ENCODE peak calls at places on chromosomes 4 and X, in ten cellular contexts. R is CD4-positive, alpha-beta memory T cell; T is lower lobe of right lung; C is breast epithelium; E is activated CD4-positive, alpha-beta T cell treated with anti-CD3 and anti-CD28 coated beads, Interleukin-2, amount 50 U/mL, for 48 hours; X is stimulated activated CD4-positive, alpha-beta T cell treated with anti-CD3 and anti-CD28 coated beads, Interleukin-4, amount 100 ng/mL, for 48 hours; F is activated naive CD8-positive, alpha-beta T cell treated with anti-CD3 and anti-CD28 coated beads, Interleukin-2, amount 50 U/mL, for 24 hours; S is stimulated activated naive CD8-positive, alpha-beta T cell treated with anti-CD3 and anti-CD28 coated beads, Interleukin-15, Interleukin-2, amounts not matched to agents 100 U/mL and 50 U/mL, for 24 hours; I is GM23248; A is CD8-positive, alpha-beta T cell. U is an unnamed sample.

GRCh38 chrX:10939384-10939783 is 171.7 kb upstream of the HCCS start:
- DNase-seq in T (no peak), E (no peak), X (no peak), F (no peak), R (no peak), A (no peak), I (no peak), S (no peak), C (no peak), U (no peak)

GRCh38 chrX:31546130-31546529 is 474.3 kb upstream of the FTHL17 start:
- DNase-seq in F (no peak), C (no peak), E (no peak), S (no peak), I (peak), A (no peak), X (no peak), R (no peak), T (no peak), U (no peak)

GRCh38 chr4:120995611-120996010 is 73.1 kb upstream of the PRDM5 start:
- DNase-seq in A (no peak), T (no peak), E (no peak), I (peak), R (no peak), F (no peak), C (no peak), S (no peak), X (no peak), U (no peak)

GRCh38 chrX:11864171-11864570 is 106.1 kb downstream of the MSL3 start:
- DNase-seq in X (no peak), E (no peak), C (no peak), F (no peak), S (no peak), T (no peak), A (no peak), I (no peak), R (no peak), U (no peak)

GRCh38 chr4:158656439-158656838 is 15.2 kb downstream of the C4orf46 start:
- DNase-seq in R (no peak), T (no peak), I (no peak), X (no peak), F (no peak), A (no peak), E (no peak), C (no peak), S (no peak), U (peak)

GRCh38 chr4:183012862-183013855 is 85.9 kb upstream of the WWC2 start:
- DNase-seq in S (no peak), T (no peak), X (no peak), C (no peak), I (peak), A (no peak), R (no peak), F (no peak), E (no peak), U (no peak)

GRCh38 chrX:35351212-35351611 is 408.6 kb downstream of the FAM47B start:
- DNase-seq in F (no peak), X (no peak), C (no peak), I (no peak), E (no peak), A (no peak), R (no peak), T (no peak), S (no peak), U (no peak)

GRCh38 chr4:108426493-108426892 is 193.9 kb upstream of the RPL34 start:
- DNase-seq in E (no peak), A (no peak), C (no peak), S (no peak), X (no peak), I (peak), R (no peak), T (no peak), F (no peak), U (no peak)

GRCh38 chr4:126405369-126405982 is 1090.7 kb downstream of the FAT4 start:
- DNase-seq in T (no peak), A (no peak), S (no peak), C (no peak), R (no peak), F (no peak), E (no peak), I (peak), X (no peak), U (peak)

GRCh38 chr4:87904627-87905026 is 70.9 kb upstream of the SPP1 start:
- DNase-seq in F (no peak), X (no peak), T (no peak), R (no peak), E (no peak), I (no peak), C (no peak), S (no peak), A (no peak), U (no peak)

GRCh38 chrX:129980540-129981206 is 1.8 kb upstream of the BCORL1 start:
- DNase-seq in C (no peak), X (no peak), A (no peak), I (peak), S (peak), T (peak), E (peak), F (peak), R (peak), U (peak)

GRCh38 chr4:98516441-98517323 is 141.7 kb downstream of the TSPAN5 start:
- DNase-seq in E (no peak), C (no peak), X (no peak), S (no peak), T (no peak), R (no peak), I (peak), F (no peak), A (no peak), U (no peak)

GRCh38 chr4:113447061-113447460 is 314.5 kb downstream of the CAMK2D start:
- DNase-seq in A (no peak), E (no peak), F (no peak), S (no peak), I (peak), R (no peak), X (no peak), T (no peak), C (no peak), U (no peak)

GRCh38 chrX:11215191-11215921 is 77.9 kb upstream of the AMELX start:
- DNase-seq in E (no peak), R (no peak), A (no peak), T (no peak), S (no peak), X (no peak), F (no peak), I (no peak), C (no peak), U (peak)

GRCh38 chrX:65035451-65035779 is 59.2 kb upstream of the ZC4H2 start:
- DNase-seq in A (no peak), E (no peak), C (no peak), T (no peak), X (no peak), I (peak), R (no peak), F (no peak), S (no peak), U (peak)

GRCh38 chrX:16171039-16171438 is 3.8 kb downstream of the MAGEB17 start:
- DNase-seq in T (no peak), C (no peak), R (no peak), F (no peak), X (no peak), S (no peak), E (no peak), A (no peak), I (no peak), U (no peak)

GRCh38 chr4:126915999-126916625 is 716.6 kb upstream of the INTU start:
- DNase-seq in S (no peak), R (no peak), A (no peak), I (peak), E (no peak), T (no peak), C (no peak), X (no peak), F (no peak), U (no peak)

GRCh38 chr4:3440979-3441500 is 728 bp upstream of the HGFAC start:
- DNase-seq in R (no peak), F (no peak), E (no peak), X (no peak), A (no peak), S (no peak), T (no peak), I (peak), C (no peak), U (no peak)

GRCh38 chr4:45102716-45103115 is 376.4 kb upstream of the GNPDA2 start:
- DNase-seq in E (no peak), I (no peak), X (no peak), T (no peak), S (no peak), R (no peak), A (no peak), F (no peak), C (no peak), U (no peak)

GRCh38 chrX:22325091-22325490 is 52.4 kb downstream of the CBLL2 start:
- DNase-seq in R (no peak), F (no peak), A (no peak), E (no peak), X (no peak), C (no peak), I (peak), T (no peak), S (no peak), U (no peak)

GRCh38 chr4:117134386-117134785 is 49.0 kb upstream of the TRAM1L1 start:
- DNase-seq in F (no peak), X (no peak), A (no peak), T (no peak), S (no peak), R (no peak), C (no peak), E (no peak), I (peak), U (peak)

GRCh38 chrX:12949927-12950656 is 24.8 kb upstream of the TMSB4X start:
- DNase-seq in X (peak), S (peak), R (peak), I (peak), E (peak), F (peak), T (peak), C (peak), A (peak), U (no peak)

GRCh38 chr4:120034913-120035312 is 31.7 kb downstream of the MAD2L1 start:
- DNase-seq in I (no peak), T (no peak), X (no peak), F (no peak), C (no peak), E (no peak), R (no peak), A (no peak), S (no peak), U (no peak)

GRCh38 chr4:40409835-40410234 is 74.7 kb downstream of the CHRNA9 start:
- DNase-seq in T (no peak), S (no peak), I (peak), C (no peak), E (no peak), R (no peak), F (no peak), A (no peak), X (no peak), U (no peak)

GRCh38 chr4:17218801-17219200 is 293.1 kb downstream of the QDPR start:
- DNase-seq in R (no peak), F (no peak), S (no peak), E (no peak), A (no peak), I (no peak), X (no peak), C (no peak), T (no peak), U (no peak)

GRCh38 chr4:95190751-95191436 is 357.9 kb downstream of the UNC5C start:
- DNase-seq in X (no peak), S (no peak), T (no peak), F (no peak), A (no peak), C (no peak), R (no peak), E (no peak), I (no peak), U (peak)

GRCh38 chr4:66863481-66863880 is 681.8 kb downstream of the CENPC start:
- DNase-seq in X (no peak), S (no peak), T (no peak), E (no peak), F (no peak), C (no peak), A (no peak), R (no peak), I (no peak), U (no peak)

GRCh38 chr4:8708401-8709021 is 115.9 kb downstream of the CPZ start:
- DNase-seq in E (no peak), I (no peak), R (no peak), S (no peak), C (peak), X (no peak), F (no peak), T (peak), A (no peak), U (no peak)

GRCh38 chr4:148067307-148067916 is 335.5 kb downstream of the ARHGAP10 start:
- DNase-seq in A (no peak), F (no peak), S (no peak), C (no peak), X (no peak), T (no peak), I (no peak), R (no peak), E (no peak), U (no peak)

GRCh38 chrX:118526149-118526548 is 30.5 kb downstream of the DOCK11 start:
- DNase-seq in S (no peak), F (no peak), I (no peak), X (no peak), C (no peak), E (no peak), T (no peak), A (no peak), R (no peak), U (no peak)

GRCh38 chr4:139943277-139943676 is 210.7 kb downstream of the MAML3 start:
- DNase-seq in X (no peak), F (no peak), R (no peak), I (no peak), S (no peak), T (no peak), A (no peak), E (no peak), C (no peak), U (peak)

GRCh38 chr4:566508-567295 is 9.4 kb downstream of the TMEM271 start:
- DNase-seq in F (no peak), R (no peak), I (no peak), S (no peak), E (no peak), A (no peak), C (no peak), T (no peak), X (no peak), U (no peak)

GRCh38 chr4:73823756-73824155 is 12.7 kb upstream of the CXCL6 start:
- DNase-seq in T (no peak), X (no peak), R (no peak), E (no peak), I (no peak), S (no peak), F (no peak), A (no peak), C (no peak), U (no peak)

GRCh38 chr4:144300616-144301015 is 160.1 kb upstream of the GYPA start:
- DNase-seq in F (no peak), C (no peak), A (no peak), S (no peak), E (no peak), T (no peak), X (no peak), R (no peak), I (no peak), U (no peak)

GRCh38 chrX:13699183-13699826 is 10.4 kb downstream of the RAB9A start:
- DNase-seq in R (no peak), S (no peak), I (peak), F (no peak), T (no peak), C (no peak), X (no peak), E (no peak), A (no peak), U (no peak)

GRCh38 chrX:3713225-3713936 is at the start of gene PRKX:
- DNase-seq in A (peak), S (peak), F (peak), T (peak), E (peak), C (no peak), I (peak), R (peak), X (peak), U (peak)

U was measured in neural progenitor cell.